ENCODE peak calls at places on chromosomes 5 and 9, in ten cellular contexts. One of them, this sample, is unnamed.

GRCh38 chr5:43039468-43040286 is 442 bp downstream of the ANXA2R start:
- DNase-seq in esophagus muscularis mucosa: no peak
- DNase-seq in suprapubic skin: peak
- DNase-seq in tibial nerve: peak
- DNase-seq in uterus: peak
- DNase-seq in heart left ventricle: peak
- DNase-seq in HCT116: peak
- DNase-seq in esophagus squamous epithelium: no peak
- DNase-seq in H1: peak
- DNase-seq in ovary: peak
- DNase-seq in this sample: peak

GRCh38 chr5:123512631-123513461 is 869 bp downstream of the CSNK1G3 start:
- DNase-seq in esophagus muscularis mucosa: no peak
- DNase-seq in suprapubic skin: peak
- DNase-seq in tibial nerve: peak
- DNase-seq in uterus: peak
- DNase-seq in heart left ventricle: peak
- DNase-seq in HCT116: no peak
- DNase-seq in esophagus squamous epithelium: no peak
- DNase-seq in H1: peak
- DNase-seq in ovary: peak
- DNase-seq in this sample: peak

GRCh38 chr5:10724799-10725507 is 36.1 kb downstream of the DAP start:
- DNase-seq in esophagus muscularis mucosa: no peak
- DNase-seq in suprapubic skin: no peak
- DNase-seq in tibial nerve: peak
- DNase-seq in uterus: peak
- DNase-seq in heart left ventricle: peak
- DNase-seq in HCT116: peak
- DNase-seq in esophagus squamous epithelium: no peak
- DNase-seq in H1: no peak
- DNase-seq in ovary: no peak
- DNase-seq in this sample: no peak

GRCh38 chr9:84481819-84482218 is 141.3 kb upstream of the SLC28A3 start:
- DNase-seq in esophagus muscularis mucosa: no peak
- DNase-seq in suprapubic skin: no peak
- DNase-seq in tibial nerve: no peak
- DNase-seq in uterus: no peak
- DNase-seq in heart left ventricle: no peak
- DNase-seq in HCT116: no peak
- DNase-seq in esophagus squamous epithelium: no peak
- DNase-seq in H1: no peak
- DNase-seq in ovary: no peak
- DNase-seq in this sample: no peak

GRCh38 chr9:37248651-37249163 is 128.3 kb downstream of the ZCCHC7 start:
- DNase-seq in esophagus muscularis mucosa: no peak
- DNase-seq in suprapubic skin: no peak
- DNase-seq in tibial nerve: no peak
- DNase-seq in uterus: no peak
- DNase-seq in heart left ventricle: no peak
- DNase-seq in HCT116: no peak
- DNase-seq in esophagus squamous epithelium: no peak
- DNase-seq in H1: no peak
- DNase-seq in ovary: no peak
- DNase-seq in this sample: no peak

GRCh38 chr9:126523621-126524111 is 90.1 kb upstream of the LMX1B start:
- DNase-seq in esophagus muscularis mucosa: no peak
- DNase-seq in suprapubic skin: peak
- DNase-seq in tibial nerve: peak
- DNase-seq in uterus: no peak
- DNase-seq in heart left ventricle: no peak
- DNase-seq in HCT116: no peak
- DNase-seq in esophagus squamous epithelium: no peak
- DNase-seq in H1: no peak
- DNase-seq in ovary: no peak
- DNase-seq in this sample: peak

GRCh38 chr9:100352727-100353505 is at the start of gene TEX10:
- DNase-seq in esophagus muscularis mucosa: peak
- DNase-seq in suprapubic skin: peak
- DNase-seq in tibial nerve: peak
- DNase-seq in uterus: peak
- DNase-seq in heart left ventricle: peak
- DNase-seq in HCT116: peak
- DNase-seq in esophagus squamous epithelium: peak
- DNase-seq in H1: peak
- DNase-seq in ovary: peak
- DNase-seq in this sample: peak

GRCh38 chr9:37283730-37284235 is 138.7 kb upstream of the GRHPR start:
- DNase-seq in esophagus muscularis mucosa: no peak
- DNase-seq in suprapubic skin: no peak
- DNase-seq in tibial nerve: no peak
- DNase-seq in uterus: no peak
- DNase-seq in heart left ventricle: no peak
- DNase-seq in HCT116: no peak
- DNase-seq in esophagus squamous epithelium: no peak
- DNase-seq in H1: no peak
- DNase-seq in ovary: no peak
- DNase-seq in this sample: no peak

GRCh38 chr5:170424629-170425028 is 35.5 kb upstream of the KCNMB1 start:
- DNase-seq in esophagus muscularis mucosa: no peak
- DNase-seq in suprapubic skin: no peak
- DNase-seq in tibial nerve: no peak
- DNase-seq in uterus: no peak
- DNase-seq in heart left ventricle: no peak
- DNase-seq in HCT116: no peak
- DNase-seq in esophagus squamous epithelium: no peak
- DNase-seq in H1: no peak
- DNase-seq in ovary: no peak
- DNase-seq in this sample: no peak

GRCh38 chr5:170427672-170428236 is 38.6 kb upstream of the KCNMB1 start:
- DNase-seq in esophagus muscularis mucosa: no peak
- DNase-seq in suprapubic skin: no peak
- DNase-seq in tibial nerve: no peak
- DNase-seq in uterus: no peak
- DNase-seq in heart left ventricle: peak
- DNase-seq in HCT116: no peak
- DNase-seq in esophagus squamous epithelium: no peak
- DNase-seq in H1: no peak
- DNase-seq in ovary: no peak
- DNase-seq in this sample: no peak

GRCh38 chr5:170429014-170429413 is 39.8 kb upstream of the KCNMB1 start:
- DNase-seq in esophagus muscularis mucosa: no peak
- DNase-seq in suprapubic skin: no peak
- DNase-seq in tibial nerve: no peak
- DNase-seq in uterus: no peak
- DNase-seq in heart left ventricle: no peak
- DNase-seq in HCT116: no peak
- DNase-seq in esophagus squamous epithelium: no peak
- DNase-seq in H1: no peak
- DNase-seq in ovary: no peak
- DNase-seq in this sample: no peak

GRCh38 chr5:170426786-170427185 is 37.6 kb upstream of the KCNMB1 start:
- DNase-seq in esophagus muscularis mucosa: no peak
- DNase-seq in suprapubic skin: no peak
- DNase-seq in tibial nerve: no peak
- DNase-seq in uterus: no peak
- DNase-seq in heart left ventricle: no peak
- DNase-seq in HCT116: no peak
- DNase-seq in esophagus squamous epithelium: no peak
- DNase-seq in H1: no peak
- DNase-seq in ovary: no peak
- DNase-seq in this sample: no peak

DNA sequence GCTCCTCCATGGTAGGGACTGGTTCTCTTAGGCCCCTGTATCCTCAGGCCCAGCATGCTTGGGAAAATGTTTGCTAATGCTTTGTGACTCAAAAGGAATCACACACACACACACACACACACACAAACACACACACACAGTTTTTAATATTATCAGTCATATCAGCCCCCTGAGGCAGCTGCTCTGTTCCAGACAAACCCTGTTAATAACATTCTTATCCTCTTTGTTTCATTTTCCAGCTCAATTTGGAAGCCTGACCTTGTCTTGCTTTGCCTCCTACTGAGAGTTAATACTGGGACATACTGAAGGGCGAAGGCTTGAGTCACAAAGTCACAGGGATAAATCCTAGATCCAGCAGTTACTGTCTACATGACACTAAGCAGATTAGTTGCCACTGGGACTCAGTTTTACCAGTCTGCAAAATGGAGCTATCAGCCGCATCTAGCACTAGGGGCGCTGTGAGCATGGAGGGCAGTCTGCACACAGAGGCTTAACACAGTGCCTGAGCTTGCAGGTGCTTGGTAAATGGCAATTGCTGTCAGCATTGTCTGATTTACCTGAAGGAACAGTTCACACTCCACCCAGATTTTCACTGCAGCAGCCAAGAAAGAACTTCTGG is 37.1 kb upstream of the KCNMB1 start:
- DNase-seq in esophagus muscularis mucosa: no peak
- DNase-seq in suprapubic skin: no peak
- DNase-seq in tibial nerve: no peak
- DNase-seq in uterus: no peak
- DNase-seq in heart left ventricle: no peak
- DNase-seq in HCT116: no peak
- DNase-seq in esophagus squamous epithelium: no peak
- DNase-seq in H1: no peak
- DNase-seq in ovary: no peak
- DNase-seq in this sample: no peak
- TF ChIP-seq CTCF in esophagus muscularis mucosa: no peak
- TF ChIP-seq CTCF in suprapubic skin: no peak
- TF ChIP-seq CTCF in tibial nerve: no peak
- TF ChIP-seq CTCF in uterus: no peak
- TF ChIP-seq CTCF in heart left ventricle: no peak
- TF ChIP-seq CTCF in HCT116: peak
- TF ChIP-seq CTCF in esophagus squamous epithelium: no peak
- TF ChIP-seq CTCF in H1: peak
- TF ChIP-seq CTCF in ovary: no peak
- TF ChIP-seq CTCF in this sample: no peak

DNA sequence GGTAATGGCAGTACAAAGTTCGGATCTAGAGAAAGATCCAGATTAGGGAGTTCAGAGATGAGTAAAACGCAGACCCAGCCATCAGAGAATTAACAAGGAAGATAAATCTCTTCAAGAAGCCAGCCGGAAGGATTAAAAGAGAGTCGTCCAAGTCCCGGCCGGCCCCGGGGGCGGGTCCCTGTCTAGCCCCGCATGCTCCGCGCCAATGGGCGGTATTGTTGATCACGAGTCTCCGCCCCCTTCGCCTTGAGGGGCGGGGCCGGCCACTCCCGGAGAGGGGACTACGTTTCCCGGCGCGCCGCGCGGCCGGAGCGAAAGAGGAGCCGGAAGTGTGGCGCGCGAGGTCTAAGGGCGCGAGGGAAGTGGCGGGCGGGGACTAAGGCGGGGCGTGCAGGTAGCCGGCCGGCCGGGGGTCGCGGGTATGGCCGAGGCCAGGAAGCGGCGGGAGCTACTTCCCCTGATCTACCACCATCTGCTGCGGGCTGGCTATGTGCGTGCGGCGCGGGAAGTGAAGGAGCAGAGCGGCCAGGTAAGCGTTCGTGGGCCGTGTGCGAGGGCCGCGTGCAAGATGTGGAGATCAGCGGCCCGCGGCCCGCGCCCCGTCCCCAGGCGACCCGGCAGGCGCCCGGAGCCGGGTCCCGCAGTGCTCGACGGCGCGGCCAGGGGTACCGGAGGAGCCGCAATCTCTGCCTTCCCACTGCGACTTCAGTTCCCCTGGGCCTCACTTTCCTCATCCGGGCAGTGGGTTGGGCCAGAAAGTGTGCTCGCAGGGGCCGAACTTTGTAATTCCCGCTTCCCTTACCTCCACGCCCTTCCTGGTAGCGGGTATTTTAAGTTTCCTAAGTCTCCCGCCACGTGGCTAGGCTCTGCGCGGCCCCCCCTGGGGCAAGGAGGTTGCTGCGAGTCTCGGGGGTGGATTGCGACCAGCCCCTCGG is at the start of gene TCOF1:
- DNase-seq in esophagus muscularis mucosa: peak
- DNase-seq in suprapubic skin: peak
- DNase-seq in tibial nerve: peak
- DNase-seq in uterus: peak
- DNase-seq in heart left ventricle: peak
- DNase-seq in HCT116: peak
- DNase-seq in esophagus squamous epithelium: peak
- DNase-seq in H1: peak
- DNase-seq in ovary: peak
- DNase-seq in this sample: peak
- TF ChIP-seq POLR2A in esophagus muscularis mucosa: no peak
- TF ChIP-seq POLR2A in suprapubic skin: no peak
- TF ChIP-seq POLR2A in tibial nerve: peak
- TF ChIP-seq POLR2A in uterus: no peak
- TF ChIP-seq POLR2A in heart left ventricle: no peak
- TF ChIP-seq POLR2A in HCT116: peak
- TF ChIP-seq POLR2A in esophagus squamous epithelium: no peak
- TF ChIP-seq POLR2A in H1: peak
- TF ChIP-seq POLR2A in ovary: peak
- TF ChIP-seq POLR2A in this sample: no peak

GRCh38 chr9:35713578-35713977 is 18.4 kb downstream of the TLN1 start:
- DNase-seq in esophagus muscularis mucosa: no peak
- DNase-seq in suprapubic skin: no peak
- DNase-seq in tibial nerve: no peak
- DNase-seq in uterus: no peak
- DNase-seq in heart left ventricle: no peak
- DNase-seq in HCT116: no peak
- DNase-seq in esophagus squamous epithelium: no peak
- DNase-seq in H1: no peak
- DNase-seq in ovary: no peak
- DNase-seq in this sample: no peak

GRCh38 chr9:35717132-35717870 is 14.7 kb downstream of the TLN1 start:
- DNase-seq in esophagus muscularis mucosa: no peak
- DNase-seq in suprapubic skin: no peak
- DNase-seq in tibial nerve: no peak
- DNase-seq in uterus: no peak
- DNase-seq in heart left ventricle: no peak
- DNase-seq in HCT116: no peak
- DNase-seq in esophagus squamous epithelium: no peak
- DNase-seq in H1: no peak
- DNase-seq in ovary: no peak
- DNase-seq in this sample: no peak

GRCh38 chr9:35714579-35715252 is 17.3 kb downstream of the TLN1 start:
- DNase-seq in esophagus muscularis mucosa: no peak
- DNase-seq in suprapubic skin: no peak
- DNase-seq in tibial nerve: no peak
- DNase-seq in uterus: no peak
- DNase-seq in heart left ventricle: no peak
- DNase-seq in HCT116: no peak
- DNase-seq in esophagus squamous epithelium: no peak
- DNase-seq in H1: no peak
- DNase-seq in ovary: no peak
- DNase-seq in this sample: no peak

GRCh38 chr9:35714123-35714522 is 17.9 kb downstream of the TLN1 start:
- DNase-seq in esophagus muscularis mucosa: no peak
- DNase-seq in suprapubic skin: no peak
- DNase-seq in tibial nerve: no peak
- DNase-seq in uterus: no peak
- DNase-seq in heart left ventricle: no peak
- DNase-seq in HCT116: no peak
- DNase-seq in esophagus squamous epithelium: no peak
- DNase-seq in H1: no peak
- DNase-seq in ovary: no peak
- DNase-seq in this sample: no peak

DNA sequence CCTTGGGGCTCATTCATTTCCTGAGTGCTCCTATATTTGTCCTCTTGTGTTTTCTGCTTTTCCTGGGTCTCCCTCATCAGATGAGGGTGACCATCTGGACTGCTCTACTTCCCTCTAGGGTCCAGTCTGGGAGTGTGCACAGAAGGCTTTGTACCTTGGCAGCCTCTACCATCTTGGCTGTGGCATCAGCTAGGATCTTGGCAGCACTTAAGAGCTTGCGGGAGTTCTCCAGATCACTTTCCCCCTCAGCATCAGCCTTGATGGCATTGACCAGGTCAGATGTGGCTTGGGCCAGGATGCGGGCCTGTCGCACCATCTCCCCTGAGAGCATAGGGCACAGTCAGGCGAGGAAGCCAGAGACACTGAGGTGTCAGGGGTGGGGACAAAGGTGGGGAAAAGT is 15.8 kb downstream of the TLN1 start:
- DNase-seq in esophagus muscularis mucosa: no peak
- DNase-seq in suprapubic skin: no peak
- DNase-seq in tibial nerve: no peak
- DNase-seq in uterus: no peak
- DNase-seq in heart left ventricle: no peak
- DNase-seq in HCT116: no peak
- DNase-seq in esophagus squamous epithelium: no peak
- DNase-seq in H1: no peak
- DNase-seq in ovary: no peak
- DNase-seq in this sample: no peak
- TF ChIP-seq CTCF in esophagus muscularis mucosa: no peak
- TF ChIP-seq CTCF in suprapubic skin: no peak
- TF ChIP-seq CTCF in tibial nerve: no peak
- TF ChIP-seq CTCF in uterus: no peak
- TF ChIP-seq CTCF in heart left ventricle: no peak
- TF ChIP-seq CTCF in HCT116: no peak
- TF ChIP-seq CTCF in esophagus squamous epithelium: no peak
- TF ChIP-seq CTCF in H1: peak
- TF ChIP-seq CTCF in ovary: no peak
- TF ChIP-seq CTCF in this sample: no peak

GRCh38 chr9:35910613-35911488 is 1.6 kb downstream of the SPAAR start:
- DNase-seq in esophagus muscularis mucosa: no peak
- DNase-seq in suprapubic skin: no peak
- DNase-seq in tibial nerve: peak
- DNase-seq in uterus: no peak
- DNase-seq in heart left ventricle: no peak
- DNase-seq in HCT116: peak
- DNase-seq in esophagus squamous epithelium: no peak
- DNase-seq in H1: peak
- DNase-seq in ovary: no peak
- DNase-seq in this sample: peak

GRCh38 chr9:35917261-35917660 is 8.0 kb downstream of the SPAAR start:
- DNase-seq in esophagus muscularis mucosa: no peak
- DNase-seq in suprapubic skin: no peak
- DNase-seq in tibial nerve: no peak
- DNase-seq in uterus: no peak
- DNase-seq in heart left ventricle: no peak
- DNase-seq in HCT116: no peak
- DNase-seq in esophagus squamous epithelium: no peak
- DNase-seq in H1: no peak
- DNase-seq in ovary: no peak
- DNase-seq in this sample: no peak

GRCh38 chr9:35912791-35913400 is 3.6 kb downstream of the SPAAR start:
- DNase-seq in esophagus muscularis mucosa: no peak
- DNase-seq in suprapubic skin: no peak
- DNase-seq in tibial nerve: no peak
- DNase-seq in uterus: no peak
- DNase-seq in heart left ventricle: no peak
- DNase-seq in HCT116: no peak
- DNase-seq in esophagus squamous epithelium: no peak
- DNase-seq in H1: no peak
- DNase-seq in ovary: no peak
- DNase-seq in this sample: no peak

GRCh38 chr9:35911690-35912089 is 2.4 kb downstream of the SPAAR start:
- DNase-seq in esophagus muscularis mucosa: no peak
- DNase-seq in suprapubic skin: no peak
- DNase-seq in tibial nerve: no peak
- DNase-seq in uterus: no peak
- DNase-seq in heart left ventricle: peak
- DNase-seq in HCT116: no peak
- DNase-seq in esophagus squamous epithelium: no peak
- DNase-seq in H1: no peak
- DNase-seq in ovary: no peak
- DNase-seq in this sample: no peak

GRCh38 chr9:35914307-35914807 is 5.1 kb downstream of the SPAAR start:
- DNase-seq in esophagus muscularis mucosa: no peak
- DNase-seq in suprapubic skin: no peak
- DNase-seq in tibial nerve: no peak
- DNase-seq in uterus: peak
- DNase-seq in heart left ventricle: peak
- DNase-seq in HCT116: no peak
- DNase-seq in esophagus squamous epithelium: no peak
- DNase-seq in H1: no peak
- DNase-seq in ovary: peak
- DNase-seq in this sample: peak
- TF ChIP-seq POLR2A in esophagus muscularis mucosa: no peak
- TF ChIP-seq POLR2A in suprapubic skin: no peak
- TF ChIP-seq POLR2A in tibial nerve: no peak
- TF ChIP-seq POLR2A in uterus: no peak
- TF ChIP-seq POLR2A in heart left ventricle: no peak
- TF ChIP-seq POLR2A in HCT116: no peak
- TF ChIP-seq POLR2A in esophagus squamous epithelium: no peak
- TF ChIP-seq POLR2A in H1: no peak
- TF ChIP-seq POLR2A in ovary: no peak
- TF ChIP-seq POLR2A in this sample: no peak

This sample was measured in lower leg skin.